ENCODE peak calls at places on chromosomes 1 and 21, in five cellular contexts. One of them, this sample, is unnamed.

GRCh38 chr1:201675143-201675542 is 136.2 kb downstream of the NAV1 start:
- DNase-seq in CD4-positive, CD25-positive, alpha-beta regulatory T cell: no peak
- DNase-seq in stimulated activated CD4-positive, alpha-beta T cell treated with anti-CD3 and anti-CD28 coated beads, Interleukin-15, amount 100 ng/mL, for 1 hour: no peak
- DNase-seq in Ammon's horn: no peak
- DNase-seq in choroid plexus epithelial cell: no peak
- DNase-seq in this sample: no peak

GRCh38 chr1:72777918-72778317 is 495.6 kb upstream of the NEGR1 start:
- DNase-seq in choroid plexus epithelial cell: peak
- DNase-seq in Ammon's horn: no peak
- DNase-seq in stimulated activated CD4-positive, alpha-beta T cell treated with anti-CD3 and anti-CD28 coated beads, Interleukin-15, amount 100 ng/mL, for 1 hour: no peak
- DNase-seq in CD4-positive, CD25-positive, alpha-beta regulatory T cell: no peak
- DNase-seq in this sample: no peak

GRCh38 chr1:6086762-6087401 is 41.2 kb downstream of the KCNAB2 start:
- DNase-seq in Ammon's horn: no peak
- DNase-seq in stimulated activated CD4-positive, alpha-beta T cell treated with anti-CD3 and anti-CD28 coated beads, Interleukin-15, amount 100 ng/mL, for 1 hour: no peak
- DNase-seq in CD4-positive, CD25-positive, alpha-beta regulatory T cell: no peak
- DNase-seq in choroid plexus epithelial cell: no peak
- DNase-seq in this sample: no peak

GRCh38 chr21:33402011-33402979 is 918 bp upstream of the IFNGR2 start:
- DNase-seq in choroid plexus epithelial cell: peak
- DNase-seq in stimulated activated CD4-positive, alpha-beta T cell treated with anti-CD3 and anti-CD28 coated beads, Interleukin-15, amount 100 ng/mL, for 1 hour: no peak
- DNase-seq in CD4-positive, CD25-positive, alpha-beta regulatory T cell: peak
- DNase-seq in Ammon's horn: peak
- DNase-seq in this sample: peak

GRCh38 chr1:12177999-12178441 is 11.2 kb downstream of the TNFRSF1B start:
- DNase-seq in stimulated activated CD4-positive, alpha-beta T cell treated with anti-CD3 and anti-CD28 coated beads, Interleukin-15, amount 100 ng/mL, for 1 hour: peak
- DNase-seq in Ammon's horn: no peak
- DNase-seq in CD4-positive, CD25-positive, alpha-beta regulatory T cell: peak
- DNase-seq in choroid plexus epithelial cell: peak
- DNase-seq in this sample: no peak

GRCh38 chr1:156963621-156964020 is 43.2 kb downstream of the LRRC71 start:
- DNase-seq in Ammon's horn: peak
- DNase-seq in CD4-positive, CD25-positive, alpha-beta regulatory T cell: peak
- DNase-seq in stimulated activated CD4-positive, alpha-beta T cell treated with anti-CD3 and anti-CD28 coated beads, Interleukin-15, amount 100 ng/mL, for 1 hour: no peak
- DNase-seq in choroid plexus epithelial cell: peak
- DNase-seq in this sample: no peak

GRCh38 chr1:1132928-1133750 is 17.2 kb upstream of the C1orf159 start:
- DNase-seq in choroid plexus epithelial cell: peak
- DNase-seq in stimulated activated CD4-positive, alpha-beta T cell treated with anti-CD3 and anti-CD28 coated beads, Interleukin-15, amount 100 ng/mL, for 1 hour: no peak
- DNase-seq in Ammon's horn: no peak
- DNase-seq in CD4-positive, CD25-positive, alpha-beta regulatory T cell: no peak
- DNase-seq in this sample: no peak

GRCh38 chr1:8651236-8651890 is 166.1 kb downstream of the RERE start:
- DNase-seq in stimulated activated CD4-positive, alpha-beta T cell treated with anti-CD3 and anti-CD28 coated beads, Interleukin-15, amount 100 ng/mL, for 1 hour: no peak
- DNase-seq in CD4-positive, CD25-positive, alpha-beta regulatory T cell: peak
- DNase-seq in Ammon's horn: no peak
- DNase-seq in choroid plexus epithelial cell: no peak
- DNase-seq in this sample: no peak

GRCh38 chr1:205435904-205436573 is 14.2 kb upstream of the LEMD1 start:
- DNase-seq in choroid plexus epithelial cell: no peak
- DNase-seq in stimulated activated CD4-positive, alpha-beta T cell treated with anti-CD3 and anti-CD28 coated beads, Interleukin-15, amount 100 ng/mL, for 1 hour: no peak
- DNase-seq in Ammon's horn: peak
- DNase-seq in CD4-positive, CD25-positive, alpha-beta regulatory T cell: no peak
- DNase-seq in this sample: no peak

GRCh38 chr21:36470294-36470693 is 9.6 kb downstream of the CLDN14 start:
- DNase-seq in stimulated activated CD4-positive, alpha-beta T cell treated with anti-CD3 and anti-CD28 coated beads, Interleukin-15, amount 100 ng/mL, for 1 hour: no peak
- DNase-seq in choroid plexus epithelial cell: peak
- DNase-seq in CD4-positive, CD25-positive, alpha-beta regulatory T cell: no peak
- DNase-seq in Ammon's horn: no peak
- DNase-seq in this sample: no peak

GRCh38 chr1:219917851-219918466 is 10.4 kb downstream of the SLC30A10 start:
- DNase-seq in CD4-positive, CD25-positive, alpha-beta regulatory T cell: no peak
- DNase-seq in Ammon's horn: no peak
- DNase-seq in stimulated activated CD4-positive, alpha-beta T cell treated with anti-CD3 and anti-CD28 coated beads, Interleukin-15, amount 100 ng/mL, for 1 hour: no peak
- DNase-seq in choroid plexus epithelial cell: peak
- DNase-seq in this sample: no peak

GRCh38 chr1:161390559-161390858 is 22.8 kb upstream of the CFAP126 start:
- DNase-seq in Ammon's horn: no peak
- DNase-seq in CD4-positive, CD25-positive, alpha-beta regulatory T cell: no peak
- DNase-seq in stimulated activated CD4-positive, alpha-beta T cell treated with anti-CD3 and anti-CD28 coated beads, Interleukin-15, amount 100 ng/mL, for 1 hour: no peak
- DNase-seq in choroid plexus epithelial cell: no peak
- DNase-seq in this sample: no peak

GRCh38 chr21:42586406-42586805 is 67.0 kb upstream of the PDE9A start:
- DNase-seq in stimulated activated CD4-positive, alpha-beta T cell treated with anti-CD3 and anti-CD28 coated beads, Interleukin-15, amount 100 ng/mL, for 1 hour: no peak
- DNase-seq in CD4-positive, CD25-positive, alpha-beta regulatory T cell: no peak
- DNase-seq in choroid plexus epithelial cell: no peak
- DNase-seq in Ammon's horn: no peak
- DNase-seq in this sample: no peak

GRCh38 chr1:235984041-235984820 is 80.7 kb downstream of the NID1 start:
- DNase-seq in choroid plexus epithelial cell: peak
- DNase-seq in Ammon's horn: no peak
- DNase-seq in stimulated activated CD4-positive, alpha-beta T cell treated with anti-CD3 and anti-CD28 coated beads, Interleukin-15, amount 100 ng/mL, for 1 hour: no peak
- DNase-seq in CD4-positive, CD25-positive, alpha-beta regulatory T cell: no peak
- DNase-seq in this sample: no peak

GRCh38 chr1:52159033-52159789 is 17.3 kb downstream of the ZFYVE9 start:
- DNase-seq in Ammon's horn: no peak
- DNase-seq in stimulated activated CD4-positive, alpha-beta T cell treated with anti-CD3 and anti-CD28 coated beads, Interleukin-15, amount 100 ng/mL, for 1 hour: no peak
- DNase-seq in CD4-positive, CD25-positive, alpha-beta regulatory T cell: no peak
- DNase-seq in choroid plexus epithelial cell: no peak
- DNase-seq in this sample: no peak

GRCh38 chr1:114685851-114686250 is 9.5 kb downstream of the AMPD1 start:
- DNase-seq in choroid plexus epithelial cell: no peak
- DNase-seq in Ammon's horn: no peak
- DNase-seq in CD4-positive, CD25-positive, alpha-beta regulatory T cell: no peak
- DNase-seq in stimulated activated CD4-positive, alpha-beta T cell treated with anti-CD3 and anti-CD28 coated beads, Interleukin-15, amount 100 ng/mL, for 1 hour: no peak
- DNase-seq in this sample: no peak

GRCh38 chr1:116483481-116484309 is 87.1 kb downstream of the CD58 start:
- DNase-seq in CD4-positive, CD25-positive, alpha-beta regulatory T cell: no peak
- DNase-seq in Ammon's horn: no peak
- DNase-seq in choroid plexus epithelial cell: peak
- DNase-seq in stimulated activated CD4-positive, alpha-beta T cell treated with anti-CD3 and anti-CD28 coated beads, Interleukin-15, amount 100 ng/mL, for 1 hour: no peak
- DNase-seq in this sample: no peak

GRCh38 chr1:22257286-22258275 is 114.7 kb upstream of the WNT4 start:
- DNase-seq in stimulated activated CD4-positive, alpha-beta T cell treated with anti-CD3 and anti-CD28 coated beads, Interleukin-15, amount 100 ng/mL, for 1 hour: no peak
- DNase-seq in CD4-positive, CD25-positive, alpha-beta regulatory T cell: no peak
- DNase-seq in Ammon's horn: no peak
- DNase-seq in choroid plexus epithelial cell: no peak
- DNase-seq in this sample: no peak

GRCh38 chr1:21911205-21912001 is 25.7 kb downstream of the HSPG2 start:
- DNase-seq in CD4-positive, CD25-positive, alpha-beta regulatory T cell: no peak
- DNase-seq in stimulated activated CD4-positive, alpha-beta T cell treated with anti-CD3 and anti-CD28 coated beads, Interleukin-15, amount 100 ng/mL, for 1 hour: no peak
- DNase-seq in Ammon's horn: no peak
- DNase-seq in choroid plexus epithelial cell: peak
- DNase-seq in this sample: peak

GRCh38 chr1:38003261-38004250 is 1.8 kb downstream of the FHL3 start:
- DNase-seq in Ammon's horn: peak
- DNase-seq in stimulated activated CD4-positive, alpha-beta T cell treated with anti-CD3 and anti-CD28 coated beads, Interleukin-15, amount 100 ng/mL, for 1 hour: no peak
- DNase-seq in choroid plexus epithelial cell: peak
- DNase-seq in CD4-positive, CD25-positive, alpha-beta regulatory T cell: no peak
- DNase-seq in this sample: no peak

GRCh38 chr1:58804853-58805252 is 21.0 kb upstream of the JUN start:
- DNase-seq in CD4-positive, CD25-positive, alpha-beta regulatory T cell: no peak
- DNase-seq in choroid plexus epithelial cell: no peak
- DNase-seq in Ammon's horn: no peak
- DNase-seq in stimulated activated CD4-positive, alpha-beta T cell treated with anti-CD3 and anti-CD28 coated beads, Interleukin-15, amount 100 ng/mL, for 1 hour: no peak
- DNase-seq in this sample: no peak

GRCh38 chr1:24640288-24640687 is 2.8 kb upstream of the SRRM1 start:
- DNase-seq in stimulated activated CD4-positive, alpha-beta T cell treated with anti-CD3 and anti-CD28 coated beads, Interleukin-15, amount 100 ng/mL, for 1 hour: no peak
- DNase-seq in Ammon's horn: no peak
- DNase-seq in choroid plexus epithelial cell: peak
- DNase-seq in CD4-positive, CD25-positive, alpha-beta regulatory T cell: no peak
- DNase-seq in this sample: no peak

GRCh38 chr1:217191441-217191840 is 439.4 kb downstream of the GPATCH2 start:
- DNase-seq in choroid plexus epithelial cell: no peak
- DNase-seq in Ammon's horn: no peak
- DNase-seq in stimulated activated CD4-positive, alpha-beta T cell treated with anti-CD3 and anti-CD28 coated beads, Interleukin-15, amount 100 ng/mL, for 1 hour: no peak
- DNase-seq in CD4-positive, CD25-positive, alpha-beta regulatory T cell: no peak
- DNase-seq in this sample: no peak